ENCODE peak calls at places on chromosomes 16 and 17, in nine cellular contexts. B, A, L, K, I, W, Z, F and U are unnamed samples.

GRCh38 chr17:83185023-83186002 is 105.9 kb downstream of the METRNL start:
- DNase-seq in B (no peak), A (no peak), L (no peak), K (peak; percentile 12), I (no peak), W (no peak), Z (no peak), F (peak; percentile 27), U (no peak)

GRCh38 chr17:38709104-38709820 is 4.2 kb downstream of the MLLT6 start:
- DNase-seq in B (no peak), A (no peak), L (no peak), K (no peak), I (no peak), W (no peak), Z (no peak), F (no peak), U (no peak)

GRCh38 chr17:30555942-30556341 is 78.7 kb downstream of the GOSR1 start:
- DNase-seq in B (no peak), A (no peak), L (no peak), K (no peak), I (no peak), W (no peak), Z (no peak), F (no peak), U (no peak)

GRCh38 chr17:8300629-8301242 is 5.5 kb upstream of the SLC25A35 start:
- DNase-seq in B (peak; percentile 69), A (peak; percentile 82), L (peak; percentile 72), K (peak; percentile 60), I (peak; percentile 83), W (peak; percentile 54), Z (peak; percentile 38), F (peak; percentile 68), U (peak; percentile 26)

GRCh38 chr16:73193464-73193863 is 145.5 kb upstream of the ZFHX3 start:
- DNase-seq in B (no peak), A (no peak), L (no peak), K (no peak), I (no peak), W (no peak), Z (no peak), F (no peak), U (no peak)

GRCh38 chr16:2919511-2920255 is 8.0 kb downstream of the FLYWCH1 start:
- DNase-seq in B (peak; percentile 74), A (peak; percentile 76), L (peak; percentile 72), K (peak; percentile 81), I (peak; percentile 84), W (peak; percentile 55), Z (peak; percentile 63), F (peak; percentile 70), U (peak; percentile 49)

GRCh38 chr17:12623220-12623848 is 42.4 kb upstream of the MYOCD start:
- DNase-seq in B (no peak), A (no peak), L (no peak), K (no peak), I (no peak), W (peak; percentile 15), Z (peak; percentile 5), F (no peak), U (no peak)

GRCh38 chr17:39099686-39100293 is 51.6 kb downstream of the PLXDC1 start:
- DNase-seq in B (no peak), A (no peak), L (no peak), K (peak; percentile 56), I (no peak), W (peak; percentile 94), Z (peak; percentile 90), F (no peak), U (peak; percentile 46)

GRCh38 chr17:65027305-65027704 is 29.2 kb downstream of the GNA13 start:
- DNase-seq in B (peak; percentile 96), A (peak; percentile 81), L (peak; percentile 45), K (no peak), I (peak; percentile 52), W (no peak), Z (no peak), F (no peak), U (no peak)

DNA sequence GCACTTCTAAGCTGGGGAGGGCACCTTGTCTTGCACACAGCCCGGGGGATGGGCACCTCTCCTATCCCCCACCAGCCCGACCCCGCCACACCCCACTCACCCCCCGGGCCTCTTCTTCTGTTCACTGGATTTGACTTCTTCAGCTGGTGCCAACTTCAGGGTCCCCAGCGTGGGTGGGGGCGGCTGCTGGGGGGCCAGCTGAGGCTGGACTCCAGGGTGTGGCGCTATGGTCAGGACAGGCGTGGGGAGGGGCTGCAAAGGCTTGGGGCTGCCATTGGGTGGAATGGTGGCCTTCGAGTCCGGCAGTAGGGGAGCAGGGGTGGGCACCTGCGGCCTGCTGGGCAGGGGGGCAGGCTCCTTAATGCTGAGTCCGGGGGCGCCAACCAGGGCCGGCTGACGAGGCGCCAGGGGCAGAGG is 6.1 kb downstream of the MNT start:
- DNase-seq in B (no peak), A (no peak), L (no peak), K (peak; percentile 40), I (no peak), W (no peak), Z (no peak), F (peak; percentile 50), U (no peak)
- H3K4me1 ChIP-seq in B (peaks cover 52% of the 10 kb centered on the region), A (peaks cover 44% of the 10 kb centered on the region), L (peaks cover 40% of the 10 kb centered on the region), K (peaks cover 77% of the 10 kb centered on the region), I (peaks cover 59% of the 10 kb centered on the region), W (peaks cover 37% of the 10 kb centered on the region), Z (peaks cover 80% of the 10 kb centered on the region), F (peaks cover 2% of the 10 kb centered on the region), U (peaks cover 75% of the 10 kb centered on the region)

DNA sequence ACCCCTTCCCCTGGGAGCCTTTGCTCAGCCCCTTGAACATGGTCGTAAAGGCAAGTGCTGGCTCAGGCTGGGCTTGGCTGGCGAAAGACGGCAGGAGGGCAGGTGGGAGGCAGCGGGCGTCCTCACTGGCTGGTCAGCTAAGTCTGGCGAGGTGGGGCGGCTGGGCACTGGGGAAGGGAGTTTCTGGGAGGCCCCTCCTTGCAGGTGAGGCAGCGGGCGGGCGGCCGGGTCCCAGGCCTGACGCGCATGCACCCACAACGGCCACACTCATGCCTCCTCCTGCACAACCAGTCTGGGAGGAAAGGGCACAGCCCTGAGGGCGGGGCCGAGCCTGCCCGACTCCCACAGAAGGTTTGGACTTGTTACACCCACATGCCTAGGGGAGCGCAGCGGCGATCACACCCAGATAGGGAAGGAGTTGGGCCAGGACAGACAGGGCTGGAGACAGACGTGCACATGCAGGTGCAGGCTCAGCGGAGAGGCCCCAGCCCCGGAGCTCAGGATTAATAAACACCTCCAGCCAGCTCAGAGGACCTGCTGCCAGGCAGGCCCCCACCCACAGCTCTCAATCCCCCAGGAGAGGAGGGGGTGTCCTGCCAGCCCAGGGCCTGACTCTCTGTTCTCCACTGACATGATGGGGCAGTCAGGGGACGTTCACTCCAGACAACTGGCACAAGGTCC is at the start of gene EVPL:
- DNase-seq in B (peak; percentile 98), A (no peak), L (peak; percentile 30), K (no peak), I (no peak), W (no peak), Z (no peak), F (no peak), U (no peak)
- H3K4me3 ChIP-seq in B (peak within 1 kb of the TSS; percentile 91), A (no peak within 1 kb of the TSS), L (no peak within 1 kb of the TSS), K (no peak within 1 kb of the TSS), I (no peak within 1 kb of the TSS), W (peak within 1 kb of the TSS; percentile 18), Z (no peak within 1 kb of the TSS), F (no peak within 1 kb of the TSS), U (no peak within 1 kb of the TSS)

GRCh38 chr17:79082311-79083190 is 7.9 kb downstream of the ENGASE start:
- DNase-seq in B (peak; percentile 73), A (peak; percentile 54), L (peak; percentile 41), K (peak; percentile 62), I (peak; percentile 96), W (no peak), Z (peak; percentile 46), F (no peak), U (no peak)

GRCh38 chr17:79080349-79080748 is 5.7 kb downstream of the ENGASE start:
- DNase-seq in B (no peak), A (no peak), L (no peak), K (no peak), I (peak; percentile 19), W (no peak), Z (no peak), F (no peak), U (no peak)

GRCh38 chr17:79079421-79080200 is 5.0 kb downstream of the ENGASE start:
- DNase-seq in B (no peak), A (no peak), L (no peak), K (no peak), I (peak; percentile 27), W (no peak), Z (no peak), F (peak; percentile 24), U (peak; percentile 13)

GRCh38 chr17:79081571-79082276 is 7.1 kb downstream of the ENGASE start:
- DNase-seq in B (no peak), A (no peak), L (no peak), K (no peak), I (peak; percentile 44), W (no peak), Z (peak; percentile 28), F (no peak), U (no peak)

DNA sequence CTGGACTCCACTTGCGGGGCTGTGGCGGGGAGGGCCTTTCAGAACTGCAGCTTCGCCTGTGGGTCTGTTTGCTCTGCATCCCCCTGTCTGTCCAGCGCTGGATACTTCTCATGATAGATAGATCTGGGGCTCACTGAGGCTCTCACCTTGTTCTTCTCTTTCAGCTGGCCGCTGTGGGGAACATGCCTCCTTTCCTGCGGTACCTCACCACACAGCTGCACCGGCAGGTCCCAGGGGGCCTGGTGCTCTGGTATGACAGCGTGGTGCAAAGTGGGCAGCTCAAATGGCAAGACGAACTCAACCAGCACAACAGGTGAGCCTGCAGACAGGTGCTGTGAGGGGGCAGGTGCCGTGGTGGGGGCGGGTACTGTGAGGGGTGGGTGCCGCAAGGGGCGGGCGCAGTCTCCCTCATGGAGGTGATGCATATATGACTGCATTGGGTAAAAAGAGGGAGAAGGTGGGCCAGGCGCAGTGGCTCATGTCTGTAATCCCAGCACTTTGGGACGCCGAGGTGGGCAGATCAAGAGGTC is 6.2 kb downstream of the ENGASE start:
- DNase-seq in B (no peak), A (no peak), L (no peak), K (no peak), I (no peak), W (no peak), Z (no peak), F (no peak), U (no peak)
- H3K4me1 ChIP-seq in B (peaks cover 8% of the 10 kb centered on the region), A (no peaks in the 10 kb centered on the region), L (peaks cover 7% of the 10 kb centered on the region), K (peaks cover 8% of the 10 kb centered on the region), I (peaks cover 15% of the 10 kb centered on the region), W (no peaks in the 10 kb centered on the region), Z (peaks cover 22% of the 10 kb centered on the region), F (no peaks in the 10 kb centered on the region), U (peaks cover 32% of the 10 kb centered on the region)

GRCh38 chr17:19874256-19874655 is 6.5 kb upstream of the ULK2 start:
- DNase-seq in B (no peak), A (no peak), L (no peak), K (no peak), I (no peak), W (no peak), Z (no peak), F (no peak), U (no peak)
- H3K4me3 ChIP-seq in B (no peak overlapping the region), A (no peak overlapping the region), L (no peak overlapping the region), K (no peak overlapping the region), I (no peak overlapping the region), W (no peak overlapping the region), Z (no peak overlapping the region), F (no peak overlapping the region), U (no peak overlapping the region)

GRCh38 chr17:41775394-41776226 is 10.9 kb downstream of the JUP start:
- DNase-seq in B (no peak), A (no peak), L (no peak), K (no peak), I (no peak), W (no peak), Z (peak; percentile 51), F (no peak), U (peak; percentile 60)
- H3K4me1 ChIP-seq in B (peaks cover 57% of the 10 kb centered on the region), A (peaks cover 7% of the 10 kb centered on the region), L (no peaks in the 10 kb centered on the region), K (peaks cover 23% of the 10 kb centered on the region), I (peaks cover 31% of the 10 kb centered on the region), W (peaks cover 15% of the 10 kb centered on the region), Z (peaks cover 83% of the 10 kb centered on the region), F (no peaks in the 10 kb centered on the region), U (peaks cover 86% of the 10 kb centered on the region)